ENCODE peak calls at places on chromosome 16, in eight cellular contexts. N, L, H, P, Q, G, R and K are unnamed samples. For H3K4me1 and H3K27me3, the result is how much of the 10 kb centered on the place peaks cover.

GRCh38 chr16:84115919-84116719 is 623 bp downstream of the MBTPS1 start:
- DNase-seq in N (no peak), L (peak), H (no peak), P (no peak), Q (peak), G (peak), R (no peak), K (peak)

GRCh38 chr16:11256657-11257130 is 690 bp upstream of the SOCS1 start:
- DNase-seq in N (peak), L (peak), H (peak), P (peak), Q (peak), G (peak), R (no peak), K (no peak)

GRCh38 chr16:23836404-23837291 is 865 bp downstream of the PRKCB start:
- DNase-seq in N (peak), L (peak), H (peak), P (no peak), Q (peak), G (no peak), R (peak), K (peak)

GRCh38 chr16:4404967-4405696 is 11.3 kb downstream of the CORO7 start:
- DNase-seq in N (peak), L (no peak), H (peak), P (no peak), Q (no peak), G (no peak), R (no peak), K (no peak)

GRCh38 chr16:68079616-68080344 is 5.4 kb upstream of the NFATC3 start:
- DNase-seq in N (peak), L (peak), H (peak), P (peak), Q (peak), G (no peak), R (peak), K (peak)

GRCh38 chr16:48366165-48367093 is 18.8 kb downstream of the SIAH1 start:
- DNase-seq in N (peak), L (peak), H (peak), P (peak), Q (peak), G (peak), R (no peak), K (peak)

GRCh38 chr16:78487471-78487870 is 388.0 kb downstream of the WWOX start:
- DNase-seq in N (no peak), L (no peak), H (no peak), P (no peak), Q (no peak), G (no peak), R (no peak), K (no peak)

GRCh38 chr16:30941600-30942420 is 7.1 kb upstream of the ORAI3 start:
- DNase-seq in N (peak), L (peak), H (peak), P (peak), Q (peak), G (peak), R (peak), K (peak)

GRCh38 chr16:15457958-15458357 is 23.6 kb downstream of the BMERB1 start:
- DNase-seq in N (no peak), L (no peak), H (no peak), P (no peak), Q (peak), G (no peak), R (no peak), K (no peak)

GRCh38 chr16:4489030-4489429 is 12.8 kb downstream of the HMOX2 start:
- DNase-seq in N (no peak), L (no peak), H (no peak), P (no peak), Q (no peak), G (peak), R (no peak), K (no peak)

GRCh38 chr16:6642271-6642670 is 690.4 kb upstream of the RBFOX1 start:
- DNase-seq in N (no peak), L (no peak), H (no peak), P (no peak), Q (no peak), G (no peak), R (no peak), K (no peak)

GRCh38 chr16:24819462-24820040 is 26.2 kb upstream of the SLC5A11 start:
- DNase-seq in N (no peak), L (no peak), H (no peak), P (no peak), Q (no peak), G (peak), R (no peak), K (no peak)

GRCh38 chr16:74774223-74775139 is at the start of gene FA2H:
- DNase-seq in N (peak), L (peak), H (peak), P (peak), Q (peak), G (peak), R (peak), K (peak)

GRCh38 chr16:11201498-11202259 is 54.3 kb downstream of the SOCS1 start:
- DNase-seq in N (no peak), L (peak), H (no peak), P (no peak), Q (peak), G (peak), R (no peak), K (no peak)

GRCh38 chr16:89026121-89026612 is 49.2 kb upstream of the CBFA2T3 start:
- DNase-seq in N (peak), L (no peak), H (no peak), P (no peak), Q (peak), G (peak), R (peak), K (peak)

GRCh38 chr16:87276091-87276561 is 41.1 kb downstream of the C16orf95 start:
- DNase-seq in N (no peak), L (no peak), H (no peak), P (no peak), Q (no peak), G (no peak), R (peak), K (no peak)

GRCh38 chr16:78659668-78660217 is 560.3 kb downstream of the WWOX start:
- DNase-seq in N (no peak), L (no peak), H (no peak), P (no peak), Q (peak), G (no peak), R (no peak), K (no peak)

GRCh38 chr16:52545157-52545543 is 1.8 kb downstream of the TOX3 start:
- DNase-seq in N (no peak), L (no peak), H (no peak), P (no peak), Q (peak), G (peak), R (no peak), K (no peak)

GRCh38 chr16:81583893-81584705 is 139.5 kb downstream of the CMIP start:
- DNase-seq in N (no peak), L (peak), H (no peak), P (no peak), Q (peak), G (peak), R (peak), K (no peak)

GRCh38 chr16:1097800-1098199 is 1.8 kb upstream of the C1QTNF8 start:
- DNase-seq in N (no peak), L (no peak), H (no peak), P (no peak), Q (no peak), G (peak), R (no peak), K (no peak)

GRCh38 chr16:67235816-67236547 is 9.1 kb downstream of the TMEM208 start:
- DNase-seq in N (no peak), L (no peak), H (no peak), P (no peak), Q (no peak), G (peak), R (no peak), K (no peak)

GRCh38 chr16:1170076-1170418 is 17.1 kb downstream of the CACNA1H start:
- DNase-seq in N (no peak), L (no peak), H (no peak), P (no peak), Q (no peak), G (no peak), R (no peak), K (no peak)

GRCh38 chr16:30397056-30397455 is 1.8 kb downstream of the ZNF48 start:
- DNase-seq in N (no peak), L (no peak), H (no peak), P (no peak), Q (no peak), G (no peak), R (no peak), K (no peak)

GRCh38 chr16:56013962-56014552 is 138.9 kb upstream of the CES5A start:
- DNase-seq in N (peak), L (no peak), H (no peak), P (peak), Q (peak), G (peak), R (peak), K (no peak)

GRCh38 chr16:3413730-3414379 is 12.8 kb downstream of the ZNF174 start:
- DNase-seq in N (no peak), L (no peak), H (no peak), P (no peak), Q (no peak), G (no peak), R (no peak), K (no peak)

GRCh38 chr16:76899767-76900166 is 291.2 kb upstream of the MON1B start:
- DNase-seq in N (no peak), L (no peak), H (no peak), P (no peak), Q (no peak), G (no peak), R (no peak), K (no peak)

GRCh38 chr16:73714976-73715375 is 581.6 kb upstream of the PSMD7 start:
- DNase-seq in N (no peak), L (no peak), H (no peak), P (no peak), Q (no peak), G (no peak), R (no peak), K (no peak)

GRCh38 chr16:69762843-69763556 is 868 bp downstream of the WWP2 start:
- DNase-seq in N (peak), L (no peak), H (no peak), P (peak), Q (peak), G (peak), R (no peak), K (no peak)

GRCh38 chr16:2869502-2870064 is 11.6 kb upstream of the PRSS22 start:
- DNase-seq in N (no peak), L (no peak), H (no peak), P (no peak), Q (no peak), G (no peak), R (no peak), K (no peak)

GRCh38 chr16:51184702-51185433 is 33.8 kb upstream of the SALL1 start:
- DNase-seq in N (no peak), L (no peak), H (no peak), P (no peak), Q (no peak), G (no peak), R (no peak), K (no peak)

GRCh38 chr16:72282338-72282737 is 110.4 kb upstream of the PMFBP1 start:
- DNase-seq in N (no peak), L (no peak), H (no peak), P (no peak), Q (no peak), G (no peak), R (no peak), K (no peak)

GRCh38 chr16:89922477-89922883 is 662 bp upstream of the TUBB3 start:
- DNase-seq in N (no peak), L (peak), H (peak), P (peak), Q (no peak), G (peak), R (peak), K (no peak)

GRCh38 chr16:12461971-12462370 is 341.7 kb downstream of the CPPED1 start:
- DNase-seq in N (no peak), L (no peak), H (no peak), P (no peak), Q (no peak), G (no peak), R (no peak), K (no peak)

GRCh38 chr16:19831678-19832077 is 53.0 kb downstream of the GPRC5B start:
- DNase-seq in N (no peak), L (no peak), H (no peak), P (no peak), Q (no peak), G (peak), R (no peak), K (no peak)

GRCh38 chr16:28311913-28312312 is 19.6 kb downstream of the SBK1 start:
- DNase-seq in N (no peak), L (no peak), H (no peak), P (no peak), Q (no peak), G (no peak), R (no peak), K (no peak)

GRCh38 chr16:87764600-87765472 is 950 bp downstream of the KLHDC4 start:
- DNase-seq in N (peak), L (no peak), H (no peak), P (no peak), Q (peak), G (no peak), R (no peak), K (no peak)

GRCh38 chr16:3022208-3022696 is 1.5 kb downstream of the HCFC1R1 start:
- DNase-seq in N (peak), L (peak), H (peak), P (peak), Q (peak), G (peak), R (peak), K (no peak)

GRCh38 chr16:88005148-88005547 is 53.9 kb downstream of the BANP start:
- DNase-seq in N (no peak), L (no peak), H (peak), P (no peak), Q (no peak), G (peak), R (no peak), K (no peak)

GRCh38 chr16:13909872-13910303 is 10.1 kb upstream of the ERCC4 start:
- DNase-seq in N (no peak), L (peak), H (peak), P (peak), Q (peak), G (peak), R (no peak), K (no peak)

GRCh38 chr16:57194512-57194911 is 8.4 kb downstream of the RSPRY1 start:
- DNase-seq in N (no peak), L (no peak), H (no peak), P (peak), Q (no peak), G (peak), R (no peak), K (no peak)
- H3K4me1 ChIP-seq in N (under half), L (under half), H (under half), P (under half), Q (under half), G (half or more), R (under half), K (under half)

DNA sequence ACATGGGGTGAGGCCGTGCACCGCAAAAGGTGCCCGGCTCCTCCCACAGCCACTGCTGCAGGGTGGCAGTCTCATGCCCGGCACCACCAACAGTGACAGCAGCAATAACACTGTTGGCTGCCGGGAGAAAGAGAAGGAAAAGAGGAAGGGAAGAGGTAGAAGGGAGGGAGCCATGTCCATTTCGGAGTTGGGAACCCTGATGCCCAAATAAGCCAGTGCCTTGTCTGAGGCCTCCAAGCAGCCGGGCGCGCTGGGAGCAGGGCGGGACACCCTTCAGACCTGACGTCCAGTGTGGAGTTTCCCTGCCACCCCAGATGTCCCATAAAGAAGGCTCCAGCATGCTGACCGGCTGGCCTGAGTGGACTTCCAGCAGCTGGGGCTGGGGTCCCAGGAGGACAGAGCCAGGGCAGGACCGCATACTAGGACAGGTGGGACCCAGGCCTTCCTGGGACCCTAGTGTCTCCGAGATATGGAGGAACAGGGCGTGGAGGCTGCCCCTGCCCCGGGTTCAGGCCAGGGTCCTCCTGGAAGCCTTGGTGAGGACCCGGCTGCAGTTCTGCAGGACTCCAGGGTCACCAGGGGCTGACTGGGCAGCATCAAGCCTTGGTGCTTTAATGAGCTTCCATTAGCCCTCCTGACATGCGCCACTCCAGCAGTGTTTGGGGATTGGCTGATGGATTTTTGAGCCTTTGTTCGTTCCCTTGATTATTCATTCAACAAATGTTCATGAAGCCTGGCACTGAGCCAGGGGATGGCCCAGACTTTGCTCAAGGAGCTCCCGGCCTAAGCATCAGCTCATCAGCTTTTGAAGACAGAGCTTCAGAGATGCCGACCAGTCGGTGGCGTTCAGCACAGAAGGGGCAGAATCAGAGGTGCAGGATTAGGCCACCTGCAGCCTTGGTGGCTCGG is 223.6 kb upstream of the CIBAR2 start:
- DNase-seq in N (no peak), L (no peak), H (no peak), P (no peak), Q (peak), G (peak), R (no peak), K (no peak)
- H3K27me3 ChIP-seq in N (under half), L (under half), H (under half), P (under half), Q (under half), G (under half), R (under half), K (under half)

DNA sequence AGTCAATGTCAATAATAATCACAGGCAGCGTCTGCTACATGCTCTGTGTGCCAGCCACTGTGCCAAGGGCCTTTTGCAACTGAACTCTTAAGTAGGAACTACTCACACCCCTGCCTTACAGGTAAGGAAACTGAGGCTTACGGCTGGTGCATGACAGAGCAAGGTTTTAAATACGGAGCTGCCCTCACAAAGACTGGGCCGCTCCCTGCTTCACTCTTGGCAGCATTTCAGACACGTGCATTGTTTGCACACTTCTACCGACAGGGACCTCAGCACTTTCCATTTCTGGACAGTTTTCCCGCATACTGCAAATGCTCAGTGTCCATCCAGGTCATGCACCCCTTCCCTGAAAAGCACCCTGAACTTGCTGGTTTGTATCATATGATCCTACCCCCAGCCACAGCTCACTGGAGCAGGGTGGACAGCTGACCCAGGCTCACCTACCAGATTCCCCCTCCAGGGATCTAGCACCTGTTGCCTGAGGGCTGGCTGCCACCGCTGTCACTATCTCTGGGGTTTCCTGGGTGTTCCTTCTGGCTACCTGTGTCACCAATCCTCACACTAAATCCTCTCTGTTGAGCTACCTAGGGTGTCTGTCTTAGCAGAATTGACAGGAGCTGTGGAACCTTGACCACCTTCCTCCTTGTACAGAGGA is 142.9 kb downstream of the C16orf78 start:
- DNase-seq in N (no peak), L (no peak), H (no peak), P (no peak), Q (no peak), G (no peak), R (no peak), K (no peak)
- H3K4me1 ChIP-seq in N (under half), L (under half), H (under half), P (under half), Q (under half), G (under half), R (under half), K (under half)

GRCh38 chr16:27028713-27029112 is 38.0 kb upstream of the C16orf82 start:
- DNase-seq in N (no peak), L (no peak), H (no peak), P (no peak), Q (no peak), G (no peak), R (no peak), K (no peak)
- H3K27me3 ChIP-seq in N (under half), L (under half), H (under half), P (under half), Q (under half), G (under half), R (under half), K (under half)

GRCh38 chr16:57773019-57773418 is 29.3 kb downstream of the KIFC3 start:
- DNase-seq in N (no peak), L (no peak), H (no peak), P (no peak), Q (no peak), G (no peak), R (no peak), K (no peak)
- H3K4me1 ChIP-seq in N (under half), L (under half), H (under half), P (under half), Q (under half), G (under half), R (under half), K (under half)

GRCh38 chr16:17469011-17469741 is 1.6 kb downstream of the XYLT1 start:
- DNase-seq in N (no peak), L (no peak), H (no peak), P (peak), Q (peak), G (peak), R (no peak), K (peak)

GRCh38 chr16:17470871-17471744 is at the start of gene XYLT1:
- DNase-seq in N (peak), L (peak), H (peak), P (peak), Q (peak), G (peak), R (peak), K (no peak)

GRCh38 chr16:17469742-17470001 is 1.1 kb downstream of the XYLT1 start:
- DNase-seq in N (no peak), L (no peak), H (no peak), P (no peak), Q (peak), G (no peak), R (no peak), K (no peak)

GRCh38 chr16:17471745-17472075 is 950 bp upstream of the XYLT1 start:
- DNase-seq in N (no peak), L (no peak), H (no peak), P (no peak), Q (no peak), G (peak), R (no peak), K (no peak)

DNA sequence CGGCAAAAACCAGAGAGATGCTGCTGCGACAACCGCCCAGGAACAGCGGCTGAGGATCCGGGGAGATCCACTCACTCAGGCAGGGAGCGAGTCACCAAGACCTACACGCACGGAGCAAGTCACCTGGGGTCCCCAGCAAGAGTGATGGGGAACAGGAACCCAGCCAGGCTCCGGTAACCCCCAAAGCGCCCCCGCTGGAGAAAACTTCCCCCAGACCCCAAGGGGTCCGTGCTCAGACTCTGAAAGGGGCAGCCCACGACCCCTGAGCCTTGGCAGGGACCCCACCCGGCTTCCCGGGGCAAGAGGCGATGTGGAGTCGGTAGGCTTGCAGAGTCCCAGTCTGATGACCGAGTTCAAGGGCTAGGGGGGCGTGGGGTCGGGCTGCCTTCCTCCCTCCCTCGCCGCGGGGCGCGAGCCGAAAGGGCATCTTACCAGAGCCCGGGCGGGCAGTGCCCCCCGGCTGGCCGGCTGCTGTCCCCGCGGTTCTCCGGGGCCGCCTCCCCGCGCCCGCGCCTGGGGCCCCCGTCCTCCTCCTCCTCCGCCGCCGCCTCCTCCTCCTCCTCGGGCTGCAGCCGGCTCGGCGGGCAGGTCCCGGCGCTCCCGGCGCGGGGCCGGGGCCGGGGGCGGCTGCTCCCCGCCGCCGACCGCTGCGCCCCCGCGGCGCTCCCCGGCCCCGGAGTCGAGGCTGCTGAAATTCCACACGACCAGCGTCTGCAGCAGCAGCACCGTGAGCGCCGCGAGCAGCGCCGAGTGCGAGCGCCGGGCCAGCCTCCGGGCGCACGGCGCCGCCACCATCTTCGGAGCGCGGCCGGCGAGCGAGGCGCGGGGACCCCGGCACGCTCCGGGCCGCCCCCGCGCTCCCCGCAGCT is 524 bp downstream of the XYLT1 start:
- DNase-seq in N (peak), L (no peak), H (no peak), P (peak), Q (peak), G (peak), R (no peak), K (no peak)
- H3K27me3 ChIP-seq in N (under half), L (under half), H (under half), P (under half), Q (under half), G (under half), R (under half), K (under half)